ENCODE peak calls at places on chromosomes 2 and 18, in five cellular contexts. Z is HCT116, V is HepG2, T is GM12878, S is K562. H is an unnamed sample.

GRCh38 chr2:232420073-232420454 is 13.4 kb downstream of the ALPG start:
- DNase-seq in S (no peak), Z (no peak), V (no peak), T (no peak), H (no peak)

GRCh38 chr18:78531637-78532036 is 448.0 kb upstream of the SALL3 start:
- DNase-seq in T (no peak), Z (no peak), V (no peak), S (no peak), H (no peak)

GRCh38 chr2:231489990-231490389 is 25.7 kb upstream of the NCL start:
- DNase-seq in S (peak), Z (no peak), V (no peak), T (no peak), H (no peak)

GRCh38 chr18:44973282-44973681 is 292.6 kb downstream of the SETBP1 start:
- DNase-seq in V (no peak), Z (no peak), S (no peak), T (no peak), H (no peak)

GRCh38 chr2:44937688-44938240 is 3.7 kb upstream of the SIX3 start:
- DNase-seq in Z (peak), S (no peak), V (no peak), T (no peak), H (peak)

GRCh38 chr2:188922191-188922590 is 52.0 kb upstream of the COL3A1 start:
- DNase-seq in S (no peak), Z (no peak), V (no peak), T (no peak), H (no peak)

GRCh38 chr2:41610501-41611242 is 437.1 kb upstream of the PKDCC start:
- DNase-seq in T (no peak), V (no peak), S (no peak), Z (no peak), H (no peak)

GRCh38 chr2:216713691-216714411 is 18.5 kb upstream of the IGFBP5 start:
- DNase-seq in V (no peak), Z (no peak), T (no peak), S (no peak), H (no peak)

GRCh38 chr2:235685024-235685721 is 191.3 kb downstream of the AGAP1 start:
- DNase-seq in S (no peak), T (no peak), Z (no peak), V (no peak), H (no peak)

GRCh38 chr2:16625759-16626158 is 39.9 kb downstream of the CYRIA start:
- DNase-seq in T (peak), S (no peak), V (no peak), Z (no peak), H (no peak)

GRCh38 chr2:28442328-28442727 is 49.7 kb downstream of the FOSL2 start:
- DNase-seq in S (no peak), T (no peak), V (no peak), Z (no peak), H (no peak)

GRCh38 chr2:10686176-10686575 is 3.6 kb downstream of the NOL10 start:
- DNase-seq in V (no peak), T (no peak), S (peak), Z (no peak), H (no peak)

GRCh38 chr2:168192839-168193616 is 54.4 kb downstream of the STK39 start:
- DNase-seq in Z (no peak), S (no peak), T (no peak), V (no peak), H (no peak)

GRCh38 chr2:43084699-43085091 is 141.7 kb downstream of the ZFP36L2 start:
- DNase-seq in S (peak), V (no peak), Z (no peak), T (no peak), H (no peak)

GRCh38 chr2:86238354-86238753 is 39.1 kb downstream of the MRPL35 start:
- DNase-seq in Z (no peak), V (no peak), S (no peak), T (peak), H (no peak)

GRCh38 chr18:78156466-78156865 is 823.2 kb upstream of the SALL3 start:
- DNase-seq in T (no peak), V (no peak), Z (no peak), S (no peak), H (no peak)

GRCh38 chr2:186947516-186947915 is 98.5 kb upstream of the ZSWIM2 start:
- DNase-seq in V (no peak), S (no peak), Z (no peak), T (no peak), H (no peak)

GRCh38 chr2:25431604-25432003 is 89.9 kb upstream of the DNMT3A start:
- DNase-seq in V (no peak), T (no peak), Z (no peak), S (no peak), H (no peak)

GRCh38 chr2:182318466-182319309 is 108.1 kb downstream of the PDE1A start:
- DNase-seq in T (no peak), Z (no peak), V (no peak), S (no peak), H (no peak)

GRCh38 chr2:134900151-134900550 is 18.5 kb upstream of the CCNT2 start:
- DNase-seq in T (no peak), Z (no peak), S (no peak), V (no peak), H (no peak)

GRCh38 chr2:152320814-152321213 is 14.2 kb upstream of the FMNL2 start:
- DNase-seq in Z (no peak), V (no peak), T (no peak), S (no peak), H (no peak)

GRCh38 chr2:12604248-12604801 is 112.4 kb upstream of the TRIB2 start:
- DNase-seq in S (peak), V (no peak), Z (no peak), T (no peak), H (no peak)

GRCh38 chr2:28662468-28663095 is 89.0 kb upstream of the PPP1CB start:
- DNase-seq in S (no peak), V (no peak), Z (no peak), T (no peak), H (no peak)

GRCh38 chr2:71830497-71831207 is 317.0 kb downstream of the CYP26B1 start:
- DNase-seq in Z (no peak), S (no peak), T (no peak), V (no peak), H (no peak)

GRCh38 chr2:239380831-239381708 is 19.8 kb downstream of the HDAC4 start:
- DNase-seq in T (peak), Z (no peak), S (no peak), V (no peak), H (no peak)

GRCh38 chr2:108640731-108641130 is 78.6 kb upstream of the RANBP2 start:
- DNase-seq in V (no peak), T (no peak), Z (no peak), S (no peak), H (no peak)

GRCh38 chr18:10454800-10455550 is 540 bp downstream of the APCDD1 start:
- DNase-seq in T (no peak), Z (no peak), V (no peak), S (no peak), H (no peak)
- TF ChIP-seq POLR2AphosphoS5 in T (no peak), Z (no peak), V (no peak), S (no peak), H (no peak)

GRCh38 chr18:2028986-2029385 is 542.3 kb downstream of the METTL4 start:
- DNase-seq in S (no peak), Z (no peak), T (no peak), V (no peak), H (no peak)
- TF ChIP-seq ZNF274 in S (no peak), Z (no peak), T (no peak), V (no peak), H (no peak)

DNA sequence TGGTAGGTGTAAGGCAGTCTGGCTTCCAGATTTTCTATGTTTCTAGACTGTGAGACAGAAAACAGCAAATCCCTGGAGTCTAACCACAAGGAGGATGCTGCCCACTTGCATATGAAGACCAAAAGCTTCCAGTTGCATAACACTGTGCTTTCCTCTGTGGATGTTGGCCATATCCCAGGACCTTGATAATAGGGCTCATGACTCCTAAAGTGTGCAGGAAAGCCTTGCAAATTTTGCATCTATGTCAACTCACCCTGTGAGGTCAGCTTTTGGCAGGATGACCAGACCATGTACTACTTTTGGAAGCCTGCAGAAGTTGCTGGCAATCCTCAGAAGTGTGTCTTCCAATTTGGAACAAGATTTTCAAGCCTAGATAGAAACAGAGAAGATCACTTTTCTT is 85.6 kb upstream of the RAB27B start:
- DNase-seq in T (no peak), Z (no peak), V (no peak), S (no peak), H (no peak)
- TF ChIP-seq POLR2AphosphoS5 in T (no peak), Z (no peak), V (no peak), S (no peak), H (no peak)

GRCh38 chr2:127829845-127830246 is 18.9 kb upstream of the WDR33 start:
- DNase-seq in S (no peak), V (no peak), Z (no peak), T (peak), H (no peak)
- TF ChIP-seq ZNF274 in S (no peak), V (no peak), Z (no peak), T (no peak), H (no peak)

GRCh38 chr2:63589148-63589972 is 597 bp downstream of the MDH1 start:
- DNase-seq in V (peak), Z (no peak), S (peak), T (no peak), H (no peak)
- TF ChIP-seq POLR2AphosphoS5 in V (no peak), Z (no peak), S (no peak), T (no peak), H (no peak)

DNA sequence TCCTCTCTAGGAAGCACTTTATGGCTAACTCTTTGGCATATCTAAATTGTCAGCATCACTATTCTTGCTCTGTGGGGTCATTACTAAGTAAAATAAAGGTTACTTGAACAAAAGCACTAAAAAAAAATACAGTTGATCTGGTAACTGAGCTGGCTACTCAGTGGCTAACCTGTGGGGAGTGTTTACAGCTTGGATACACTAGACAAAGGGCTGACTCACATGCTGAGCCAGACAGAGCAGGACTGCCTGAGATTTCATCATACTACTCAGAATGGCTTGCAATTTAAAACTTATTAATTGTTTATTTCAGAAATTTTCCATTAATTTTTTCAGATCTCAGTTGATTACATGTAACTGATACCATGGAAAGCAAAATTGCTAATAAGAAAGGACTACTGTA is 1690.4 kb upstream of the SLC39A10 start:
- DNase-seq in Z (peak), T (no peak), S (no peak), V (no peak), H (no peak)
- TF ChIP-seq ZNF274 in Z (no peak), T (no peak), S (no peak), V (no peak), H (no peak)

DNA sequence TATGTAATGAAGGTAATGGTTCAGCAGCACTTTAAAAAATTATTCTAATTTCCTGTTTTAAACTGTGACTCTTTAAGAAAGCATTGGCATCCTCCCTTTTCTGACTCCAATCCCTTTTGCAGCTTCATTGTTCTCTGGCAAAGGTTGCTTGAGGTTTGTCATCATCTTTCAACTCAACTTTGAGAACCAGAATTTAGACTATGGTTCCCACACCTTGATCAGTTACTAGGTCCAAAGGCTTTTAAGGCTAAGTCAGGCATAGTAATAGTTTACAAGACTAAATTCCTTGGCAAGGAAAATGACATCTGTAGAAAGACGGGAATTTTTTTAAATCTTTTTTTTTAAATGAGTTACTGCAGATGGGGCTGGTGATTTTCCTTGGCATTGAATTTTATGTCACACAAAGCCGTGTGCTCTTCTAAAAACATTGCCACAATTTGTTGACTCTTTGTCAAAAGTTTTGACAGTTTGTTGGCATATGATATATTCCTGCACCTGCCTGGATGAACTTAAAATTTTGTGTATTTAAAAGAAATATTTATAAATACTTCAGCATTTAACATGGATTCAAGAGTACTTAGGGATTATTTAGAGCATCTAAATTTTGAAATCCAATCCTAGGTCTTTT is 451.0 kb downstream of the MEIS1 start:
- DNase-seq in T (no peak), Z (no peak), S (no peak), V (no peak), H (no peak)
- TF ChIP-seq POLR2AphosphoS5 in T (no peak), Z (no peak), S (no peak), V (no peak), H (no peak)